ENCODE peak calls at places on chromosomes 11 and 22, in seven cellular contexts. One of them, this sample, is unnamed.

GRCh38 chr11:76654310-76654851 is 16.2 kb downstream of the LRRC32 start:
- DNase-seq in left ventricle myocardium inferior: peak
- DNase-seq in iPS DF 6.9: no peak
- DNase-seq in NB4: no peak
- DNase-seq in foreskin melanocyte: no peak
- DNase-seq in neural progenitor cell: no peak
- DNase-seq in stimulated activated CD8-positive, alpha-beta memory T cell treated with anti-CD3 and anti-CD28 coated beads, Interleukin-15, amount 100 ng/mL, for 4 hours: no peak
- DNase-seq in this sample: peak

GRCh38 chr11:10488581-10489443 is 33.7 kb downstream of the AMPD3 start:
- DNase-seq in left ventricle myocardium inferior: no peak
- DNase-seq in iPS DF 6.9: no peak
- DNase-seq in NB4: no peak
- DNase-seq in foreskin melanocyte: no peak
- DNase-seq in neural progenitor cell: no peak
- DNase-seq in stimulated activated CD8-positive, alpha-beta memory T cell treated with anti-CD3 and anti-CD28 coated beads, Interleukin-15, amount 100 ng/mL, for 4 hours: no peak
- DNase-seq in this sample: no peak

GRCh38 chr11:65478411-65479183 is 20.2 kb upstream of the MALAT1 start:
- DNase-seq in left ventricle myocardium inferior: peak
- DNase-seq in iPS DF 6.9: no peak
- DNase-seq in NB4: no peak
- DNase-seq in foreskin melanocyte: no peak
- DNase-seq in neural progenitor cell: peak
- DNase-seq in stimulated activated CD8-positive, alpha-beta memory T cell treated with anti-CD3 and anti-CD28 coated beads, Interleukin-15, amount 100 ng/mL, for 4 hours: no peak
- DNase-seq in this sample: peak

GRCh38 chr11:107780775-107781174 is 68.9 kb upstream of the SLN start:
- DNase-seq in left ventricle myocardium inferior: no peak
- DNase-seq in iPS DF 6.9: no peak
- DNase-seq in NB4: no peak
- DNase-seq in foreskin melanocyte: no peak
- DNase-seq in neural progenitor cell: no peak
- DNase-seq in stimulated activated CD8-positive, alpha-beta memory T cell treated with anti-CD3 and anti-CD28 coated beads, Interleukin-15, amount 100 ng/mL, for 4 hours: no peak
- DNase-seq in this sample: no peak

GRCh38 chr11:96356837-96357236 is 13.8 kb upstream of the MAML2 start:
- DNase-seq in left ventricle myocardium inferior: no peak
- DNase-seq in iPS DF 6.9: no peak
- DNase-seq in NB4: no peak
- DNase-seq in foreskin melanocyte: no peak
- DNase-seq in neural progenitor cell: no peak
- DNase-seq in stimulated activated CD8-positive, alpha-beta memory T cell treated with anti-CD3 and anti-CD28 coated beads, Interleukin-15, amount 100 ng/mL, for 4 hours: no peak
- DNase-seq in this sample: no peak

GRCh38 chr11:78567209-78567608 is 7.5 kb downstream of the NARS2 start:
- DNase-seq in left ventricle myocardium inferior: no peak
- DNase-seq in iPS DF 6.9: no peak
- DNase-seq in NB4: no peak
- DNase-seq in foreskin melanocyte: no peak
- DNase-seq in neural progenitor cell: no peak
- DNase-seq in stimulated activated CD8-positive, alpha-beta memory T cell treated with anti-CD3 and anti-CD28 coated beads, Interleukin-15, amount 100 ng/mL, for 4 hours: no peak
- DNase-seq in this sample: no peak

GRCh38 chr22:44519895-44520294 is 21.9 kb upstream of the RTL6 start:
- DNase-seq in left ventricle myocardium inferior: peak
- DNase-seq in iPS DF 6.9: no peak
- DNase-seq in NB4: no peak
- DNase-seq in foreskin melanocyte: no peak
- DNase-seq in neural progenitor cell: no peak
- DNase-seq in stimulated activated CD8-positive, alpha-beta memory T cell treated with anti-CD3 and anti-CD28 coated beads, Interleukin-15, amount 100 ng/mL, for 4 hours: no peak
- DNase-seq in this sample: no peak

GRCh38 chr22:47376901-47377520 is 614.6 kb downstream of the TBC1D22A start:
- DNase-seq in left ventricle myocardium inferior: no peak
- DNase-seq in iPS DF 6.9: no peak
- DNase-seq in NB4: no peak
- DNase-seq in foreskin melanocyte: no peak
- DNase-seq in neural progenitor cell: no peak
- DNase-seq in stimulated activated CD8-positive, alpha-beta memory T cell treated with anti-CD3 and anti-CD28 coated beads, Interleukin-15, amount 100 ng/mL, for 4 hours: no peak
- DNase-seq in this sample: no peak

This sample was measured in ovary.